ENCODE peak calls at places on chromosomes 2 and 18, in four cellular contexts. T, L, K and F are unnamed samples.
A peak's percentile ranks its signal among the peaks of the same experiment; 100 is the strongest.

GRCh38 chr18:28469946-28470345 is 293.0 kb upstream of the CDH2 start:
- DNase-seq in L (no peak), K (no peak), T (no peak), F (no peak)

GRCh38 chr18:51621103-51621969 is 423.9 kb upstream of the MEX3C start:
- DNase-seq in T (peak; percentile 36), L (no peak), K (peak; percentile 47), F (peak; percentile 34)

GRCh38 chr18:46562674-46563192 is 94.3 kb downstream of the LOXHD1 start:
- DNase-seq in K (no peak), L (no peak), T (no peak), F (no peak)

GRCh38 chr2:8176837-8177236 is 505.0 kb upstream of the ID2 start:
- DNase-seq in L (no peak), T (no peak), K (no peak), F (no peak)

GRCh38 chr2:128722469-128722868 is 403.8 kb upstream of the HS6ST1 start:
- DNase-seq in L (no peak), K (no peak), T (no peak), F (no peak)

GRCh38 chr2:18525236-18525635 is 35.2 kb downstream of the RDH14 start:
- DNase-seq in T (no peak), L (no peak), K (no peak), F (no peak)

GRCh38 chr2:181174880-181175590 is 194.6 kb downstream of the UBE2E3 start:
- DNase-seq in L (no peak), K (no peak), T (peak; percentile 44), F (no peak)

GRCh38 chr18:47997338-47997780 is 66.9 kb upstream of the SMAD2 start:
- DNase-seq in T (peak; percentile 58), L (no peak), K (no peak), F (no peak)

GRCh38 chr2:109118321-109118720 is 10.7 kb upstream of the SH3RF3 start:
- DNase-seq in T (no peak), K (no peak), L (no peak), F (no peak)

GRCh38 chr2:121279476-121279875 is 5.5 kb downstream of the TFCP2L1 start:
- DNase-seq in T (no peak), K (no peak), L (no peak), F (no peak)

GRCh38 chr2:233460726-233461431 is 105.7 kb downstream of the USP40 start:
- DNase-seq in K (no peak), T (no peak), L (no peak), F (peak; percentile 24)

GRCh38 chr2:85988210-85988913 is 99.6 kb upstream of the ST3GAL5 start:
- DNase-seq in L (peak; percentile 62), T (no peak), K (no peak), F (no peak)

GRCh38 chr2:119730598-119731278 is 29.0 kb upstream of the PTPN4 start:
- DNase-seq in L (no peak), K (no peak), T (no peak), F (no peak)

GRCh38 chr2:202299712-202300111 is 34.1 kb downstream of the NOP58 start:
- DNase-seq in K (no peak), T (no peak), L (no peak), F (no peak)

GRCh38 chr2:207474871-207475485 is 54.8 kb upstream of the CREB1 start:
- DNase-seq in T (peak; percentile 52), L (no peak), K (no peak), F (no peak)

GRCh38 chr2:42652086-42652485 is 83.7 kb downstream of the MTA3 start:
- DNase-seq in K (no peak), T (no peak), L (no peak), F (no peak)

GRCh38 chr2:232134939-232135338 is 173.4 kb downstream of the DIS3L2 start:
- DNase-seq in L (no peak), T (no peak), K (no peak), F (no peak)

GRCh38 chr18:76686737-76687231 is 135.6 kb upstream of the ZNF236 start:
- DNase-seq in T (peak; percentile 52), L (peak; percentile 83), K (peak; percentile 20), F (peak; percentile 29)